ENCODE peak calls at places on chromosomes 16 and 17, in four cellular contexts. L is left ventricle myocardium inferior, V is mucosa of descending colon, Q is heart left ventricle. C is an unnamed sample.

GRCh38 chr16:59341368-59341767 is 607.3 kb upstream of the GOT2 start:
- DNase-seq in L (no peak), V (no peak), Q (no peak), C (no peak)

GRCh38 chr16:58264961-58265479 is 29.8 kb downstream of the PRSS54 start:
- DNase-seq in L (no peak), V (peak; percentile 57), Q (no peak), C (no peak)

GRCh38 chr17:43979671-43980070 is 24.8 kb upstream of the NAGS start:
- DNase-seq in L (no peak), V (no peak), Q (no peak), C (no peak)

GRCh38 chr17:83198366-83199341 is 119.2 kb downstream of the METRNL start:
- DNase-seq in L (peak; percentile 13), V (no peak), Q (peak; percentile 56), C (peak; percentile 76)

GRCh38 chr16:22161999-22162657 is at the start of gene SDR42E2:
- DNase-seq in L (no peak), V (peak; percentile 51), Q (no peak), C (peak; percentile 81)

GRCh38 chr16:67940436-67941089 is 3.4 kb downstream of the LCAT start:
- DNase-seq in L (no peak), V (no peak), Q (no peak), C (no peak)

GRCh38 chr16:89545831-89546574 is 14.5 kb upstream of the RPL13 start:
- DNase-seq in L (no peak), V (peak; percentile 87), Q (no peak), C (peak; percentile 79)

GRCh38 chr16:1494711-1495110 is 1.6 kb downstream of the TELO2 start:
- DNase-seq in L (peak; percentile 65), V (no peak), Q (peak; percentile 77), C (peak; percentile 69)

GRCh38 chr16:12341966-12342365 is 365.4 kb downstream of the SNX29 start:
- DNase-seq in L (no peak), V (no peak), Q (no peak), C (no peak)

GRCh38 chr17:67520282-67520906 is 143.3 kb downstream of the PITPNC1 start:
- DNase-seq in L (no peak), V (peak; percentile 30), Q (no peak), C (no peak)

GRCh38 chr16:27273670-27274522 is 5.3 kb upstream of the NSMCE1 start:
- DNase-seq in L (no peak), V (no peak), Q (no peak), C (no peak)

DNA sequence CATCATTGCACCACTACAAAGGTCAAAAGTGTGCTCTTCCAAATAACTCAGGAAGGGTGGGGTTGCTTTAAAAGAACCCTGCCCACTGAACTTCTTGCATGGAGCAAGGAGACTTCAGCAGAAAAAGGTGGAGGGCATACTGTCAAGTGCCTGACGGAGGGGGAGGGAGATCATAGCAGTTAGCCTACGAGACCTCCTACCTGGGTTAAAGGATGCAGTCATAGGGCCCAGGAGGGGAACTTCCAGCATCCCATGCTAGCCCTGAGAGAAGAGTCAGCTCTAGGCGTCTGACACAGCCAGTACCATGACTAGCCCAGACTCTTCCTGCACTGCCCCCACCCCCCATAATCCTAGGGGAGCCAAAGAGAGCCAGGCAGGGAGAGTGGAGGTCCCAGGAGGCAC is 45.3 kb upstream of the MSI2 start:
- DNase-seq in L (no peak), V (no peak), Q (no peak), C (no peak)
- TF ChIP-seq CTCF in L (no peak), V (no peak), Q (no peak), C (no peak)

GRCh38 chr16:19382887-19383816 is 34.5 kb upstream of the TMC5 start:
- DNase-seq in L (no peak), V (no peak), Q (no peak), C (peak; percentile 86)

GRCh38 chr16:19382084-19382801 is 35.4 kb upstream of the TMC5 start:
- DNase-seq in L (no peak), V (no peak), Q (no peak), C (peak; percentile 42)

GRCh38 chr16:19389246-19389645 is 28.4 kb upstream of the TMC5 start:
- DNase-seq in L (peak; percentile 18), V (peak; percentile 91), Q (no peak), C (peak; percentile 73)

GRCh38 chr16:19384656-19385055 is 33.0 kb upstream of the TMC5 start:
- DNase-seq in L (no peak), V (peak; percentile 63), Q (no peak), C (peak; percentile 64)

DNA sequence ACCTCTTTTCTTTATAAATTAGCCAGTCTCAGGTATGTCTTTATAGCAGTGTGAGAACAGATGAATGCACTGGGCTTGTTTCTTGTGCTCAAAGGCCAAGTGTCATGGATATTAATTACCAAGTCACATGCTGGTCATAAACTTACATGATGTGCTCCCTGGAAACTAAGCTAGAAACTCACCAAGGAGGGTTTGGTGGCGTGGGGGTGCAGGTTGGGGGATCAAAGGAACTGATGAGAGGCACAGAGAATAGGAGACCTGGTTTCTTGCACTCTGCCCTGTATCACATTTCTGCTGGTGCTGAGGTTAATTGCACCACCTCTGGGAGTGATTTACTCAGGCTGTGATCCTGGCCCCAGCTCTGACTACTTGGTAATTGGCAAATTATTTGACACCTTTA is 31.1 kb upstream of the TMC5 start:
- DNase-seq in L (no peak), V (no peak), Q (no peak), C (no peak)
- H3K4me1 ChIP-seq in L (no peaks in the 10 kb centered on the region), V (peaks cover 6% of the 10 kb centered on the region), Q (no peaks in the 10 kb centered on the region), C (no peaks in the 10 kb centered on the region)

GRCh38 chr16:54062361-54063346 is 223.9 kb downstream of the IRX3 start:
- DNase-seq in L (no peak), V (no peak), Q (no peak), C (no peak)
- TF ChIP-seq CTCF in L (no peak), V (no peak), Q (peak; percentile 18), C (no peak)

GRCh38 chr17:17790673-17791464 is 45.9 kb downstream of the SREBF1 start:
- DNase-seq in L (no peak), V (no peak), Q (no peak), C (no peak)

GRCh38 chr17:17792551-17793377 is 44.0 kb downstream of the SREBF1 start:
- DNase-seq in L (no peak), V (no peak), Q (no peak), C (no peak)

GRCh38 chr17:17793378-17794214 is 43.2 kb downstream of the SREBF1 start:
- DNase-seq in L (peak; percentile 70), V (no peak), Q (no peak), C (no peak)

GRCh38 chr17:17789828-17790672 is 46.7 kb downstream of the SREBF1 start:
- DNase-seq in L (no peak), V (no peak), Q (no peak), C (no peak)

GRCh38 chr17:17792143-17792550 is 44.6 kb downstream of the SREBF1 start:
- DNase-seq in L (no peak), V (no peak), Q (no peak), C (no peak)
- H3K4me1 ChIP-seq in L (peaks cover 65% of the 10 kb centered on the region), V (peaks cover 12% of the 10 kb centered on the region), Q (peaks cover 51% of the 10 kb centered on the region), C (peaks cover 20% of the 10 kb centered on the region)

GRCh38 chr17:29156781-29157180 is 23.4 kb downstream of the MYO18A start:
- DNase-seq in L (no peak), V (no peak), Q (no peak), C (no peak)

GRCh38 chr17:29154516-29155234 is 25.5 kb downstream of the MYO18A start:
- DNase-seq in L (peak; percentile 56), V (peak; percentile 30), Q (no peak), C (no peak)

GRCh38 chr17:29157310-29157709 is 22.9 kb downstream of the MYO18A start:
- DNase-seq in L (no peak), V (no peak), Q (no peak), C (no peak)

GRCh38 chr17:29155235-29155965 is 24.8 kb downstream of the MYO18A start:
- DNase-seq in L (no peak), V (peak; percentile 74), Q (no peak), C (peak; percentile 86)

GRCh38 chr17:29155966-29156338 is 24.2 kb downstream of the MYO18A start:
- DNase-seq in L (no peak), V (peak; percentile 28), Q (no peak), C (no peak)
- TF ChIP-seq CTCF in L (no peak), V (no peak), Q (no peak), C (no peak)

GRCh38 chr17:29037739-29038465 is 5.0 kb upstream of the PIPOX start:
- DNase-seq in L (no peak), V (no peak), Q (no peak), C (no peak)

GRCh38 chr17:29038511-29039300 is 4.2 kb upstream of the PIPOX start:
- DNase-seq in L (no peak), V (no peak), Q (no peak), C (no peak)

GRCh38 chr17:29034510-29034909 is 8.4 kb upstream of the PIPOX start:
- DNase-seq in L (no peak), V (no peak), Q (no peak), C (no peak)

GRCh38 chr17:29039764-29040598 is 3.0 kb upstream of the PIPOX start:
- DNase-seq in L (no peak), V (no peak), Q (no peak), C (peak; percentile 46)

DNA sequence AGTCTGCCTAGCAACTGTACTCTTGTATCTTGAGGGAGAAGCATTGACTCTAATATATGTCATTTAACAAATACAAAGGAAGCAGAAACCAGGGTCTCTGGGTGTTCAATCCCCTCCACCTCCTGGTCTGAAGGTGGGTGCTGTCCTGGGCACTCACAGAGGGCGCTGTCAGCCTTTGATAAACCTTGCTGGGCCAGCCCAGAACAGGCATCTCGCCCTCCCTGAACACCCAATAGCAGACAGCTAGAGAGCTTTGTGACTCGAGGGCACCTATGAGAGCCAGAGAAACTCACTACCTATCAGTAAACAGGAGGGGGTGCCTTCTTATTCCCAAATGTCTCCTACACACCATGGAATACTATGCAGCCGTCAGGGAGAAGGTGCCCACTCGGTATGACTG is 6.4 kb upstream of the PIPOX start:
- DNase-seq in L (no peak), V (no peak), Q (no peak), C (no peak)
- H3K4me1 ChIP-seq in L (no peaks in the 10 kb centered on the region), V (no peaks in the 10 kb centered on the region), Q (no peaks in the 10 kb centered on the region), C (peaks cover 3% of the 10 kb centered on the region)

GRCh38 chr17:72303787-72304733 is 183.2 kb downstream of the SOX9 start:
- DNase-seq in L (no peak), V (no peak), Q (no peak), C (no peak)

GRCh38 chr17:72304859-72305258 is 184.0 kb downstream of the SOX9 start:
- DNase-seq in L (no peak), V (no peak), Q (no peak), C (no peak)

GRCh38 chr17:72302735-72303134 is 181.9 kb downstream of the SOX9 start:
- DNase-seq in L (no peak), V (no peak), Q (no peak), C (no peak)

GRCh38 chr17:72305964-72306551 is 185.2 kb downstream of the SOX9 start:
- DNase-seq in L (peak; percentile 33), V (no peak), Q (no peak), C (no peak)

DNA sequence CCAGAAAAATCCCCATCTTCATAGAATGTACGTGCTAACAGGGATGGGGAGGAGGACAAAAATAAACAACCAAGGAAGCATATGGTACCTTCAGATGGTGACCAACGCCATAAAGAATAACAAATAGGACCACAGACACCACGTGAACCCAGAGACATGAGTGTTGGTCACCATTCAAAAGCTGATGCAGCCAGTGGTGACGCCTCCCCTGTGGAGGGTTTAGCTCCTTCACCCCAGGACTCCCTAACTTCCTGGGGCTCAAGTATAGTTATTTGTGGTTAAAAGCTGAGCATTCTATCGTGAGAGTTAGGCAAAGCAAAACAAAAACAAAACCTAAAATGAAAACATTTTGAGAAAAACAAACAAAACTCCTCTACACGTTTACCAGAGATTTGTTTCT is 184.7 kb downstream of the SOX9 start:
- DNase-seq in L (no peak), V (no peak), Q (no peak), C (no peak)
- TF ChIP-seq CTCF in L (no peak), V (no peak), Q (no peak), C (no peak)

GRCh38 chr16:49850558-49851467 is 5.1 kb downstream of the ZNF423 start:
- DNase-seq in L (no peak), V (no peak), Q (no peak), C (no peak)
- H3K4me1 ChIP-seq in L (peaks cover 53% of the 10 kb centered on the region), V (peaks cover 30% of the 10 kb centered on the region), Q (peaks cover 39% of the 10 kb centered on the region), C (no peaks in the 10 kb centered on the region)

C was measured in left lung.